ENCODE peak calls at places on chromosome 4, in four cellular contexts. W is colonic mucosa, Q is GM23338, C is GM06990. H is an unnamed sample. For H3K27me3, the result is how much of the 10 kb centered on the place peaks cover.

GRCh38 chr4:140186651-140187315 is 32.8 kb upstream of the MAML3 start:
- DNase-seq in W (peak), Q (no peak), C (no peak), H (peak)

GRCh38 chr4:56772134-56772533 is 49.4 kb downstream of the SPINK2 start:
- DNase-seq in W (no peak), Q (no peak), C (no peak), H (no peak)

GRCh38 chr4:85747871-85748491 is 273.0 kb downstream of the ARHGAP24 start:
- DNase-seq in W (peak), Q (peak), C (peak), H (peak)

GRCh38 chr4:6701371-6701770 is 7.7 kb downstream of the S100P start:
- DNase-seq in W (no peak), Q (peak), C (no peak), H (no peak)

GRCh38 chr4:185847352-185848078 is 35.5 kb upstream of the SORBS2 start:
- DNase-seq in W (peak), Q (peak), C (no peak), H (peak)

GRCh38 chr4:8435656-8436121 is 4.8 kb downstream of the ACOX3 start:
- DNase-seq in W (no peak), Q (peak), C (peak), H (no peak)

GRCh38 chr4:154314248-154314647 is 177.4 kb downstream of the DCHS2 start:
- DNase-seq in W (no peak), Q (peak), C (no peak), H (no peak)

GRCh38 chr4:117085185-117085701 is at the start of gene TRAM1L1:
- DNase-seq in W (peak), Q (peak), C (no peak), H (peak)

GRCh38 chr4:8131210-8131609 is 27.4 kb downstream of the ABLIM2 start:
- DNase-seq in W (no peak), Q (no peak), C (no peak), H (no peak)

GRCh38 chr4:27048350-27049100 is 187.9 kb downstream of the STIM2 start:
- DNase-seq in W (peak), Q (peak), C (no peak), H (no peak)

GRCh38 chr4:115275615-115276014 is 162.2 kb upstream of the NDST4 start:
- DNase-seq in W (no peak), Q (no peak), C (no peak), H (no peak)

GRCh38 chr4:168852387-168852786 is 157.7 kb downstream of the CBR4 start:
- DNase-seq in W (no peak), Q (no peak), C (no peak), H (no peak)

GRCh38 chr4:139584784-139585183 is 28.8 kb upstream of the SETD7 start:
- DNase-seq in W (no peak), Q (no peak), C (no peak), H (no peak)

GRCh38 chr4:168825975-168826374 is 184.1 kb downstream of the CBR4 start:
- DNase-seq in W (no peak), Q (no peak), C (no peak), H (no peak)

GRCh38 chr4:188130355-188130754 is 8.9 kb upstream of the TRIML1 start:
- DNase-seq in W (no peak), Q (peak), C (no peak), H (no peak)

GRCh38 chr4:3299122-3299521 is 6.3 kb downstream of the RGS12 start:
- DNase-seq in W (peak), Q (no peak), C (no peak), H (no peak)

GRCh38 chr4:153420361-153420760 is 45.8 kb upstream of the TMEM131L start:
- DNase-seq in W (no peak), Q (no peak), C (no peak), H (no peak)

GRCh38 chr4:10810411-10810810 is 125.8 kb upstream of the CLNK start:
- DNase-seq in W (no peak), Q (no peak), C (no peak), H (no peak)

GRCh38 chr4:13860126-13860525 is 232.6 kb upstream of the BOD1L1 start:
- DNase-seq in W (no peak), Q (peak), C (no peak), H (no peak)

GRCh38 chr4:24248674-24249644 is 335.4 kb downstream of the DHX15 start:
- DNase-seq in W (no peak), Q (no peak), C (no peak), H (no peak)

GRCh38 chr4:53185853-53186590 is 179.8 kb downstream of the SCFD2 start:
- DNase-seq in W (no peak), Q (no peak), C (no peak), H (no peak)

GRCh38 chr4:5165419-5166369 is 114.4 kb downstream of the STK32B start:
- DNase-seq in W (no peak), Q (peak), C (no peak), H (peak)

GRCh38 chr4:40525811-40526598 is 103.7 kb downstream of the RBM47 start:
- DNase-seq in W (no peak), Q (peak), C (no peak), H (peak)

GRCh38 chr4:64738240-64738639 is 329.0 kb upstream of the TECRL start:
- DNase-seq in W (no peak), Q (peak), C (no peak), H (no peak)

GRCh38 chr4:118918388-118918787 is 29.7 kb downstream of the SYNPO2 start:
- DNase-seq in W (no peak), Q (no peak), C (no peak), H (peak)

GRCh38 chr4:82044141-82044993 is 329.4 kb downstream of the HNRNPD start:
- DNase-seq in W (peak), Q (peak), C (peak), H (peak)

GRCh38 chr4:89249716-89250361 is 57.8 kb downstream of the GPRIN3 start:
- DNase-seq in W (no peak), Q (peak), C (no peak), H (no peak)

GRCh38 chr4:103303011-103303410 is 104.9 kb upstream of the CENPE start:
- DNase-seq in W (no peak), Q (peak), C (no peak), H (no peak)

GRCh38 chr4:2101346-2102044 is 42.4 kb downstream of the NAT8L start:
- DNase-seq in W (no peak), Q (no peak), C (no peak), H (peak)

GRCh38 chr4:681736-682451 is 7.1 kb downstream of the SLC49A3 start:
- DNase-seq in W (peak), Q (peak), C (peak), H (no peak)

GRCh38 chr4:6840062-6840976 is 57.8 kb downstream of the KIAA0232 start:
- DNase-seq in W (no peak), Q (no peak), C (no peak), H (no peak)

GRCh38 chr4:142142403-142142802 is 506.0 kb downstream of the IL15 start:
- DNase-seq in W (no peak), Q (no peak), C (no peak), H (no peak)

GRCh38 chr4:20592666-20593065 is 107.6 kb upstream of the PACRGL start:
- DNase-seq in W (no peak), Q (no peak), C (no peak), H (no peak)

GRCh38 chr4:144645621-144646522 is at the start of gene HHIP:
- DNase-seq in W (peak), Q (peak), C (peak), H (no peak)
- H3K4me3 ChIP-seq in W (peak), Q (peak), C (peak), H (peak)

GRCh38 chr4:87985097-87985886 is 9.8 kb downstream of the SPP1 start:
- DNase-seq in W (peak), Q (peak), C (no peak), H (peak)
- TF ChIP-seq CTCF in W (peak), Q (peak), C (peak), H (peak)

GRCh38 chr4:78776031-78776728 is at the start of gene BMP2K:
- DNase-seq in W (peak), Q (peak), C (peak), H (no peak)

GRCh38 chr4:78775278-78776030 is 696 bp upstream of the BMP2K start:
- DNase-seq in W (peak), Q (peak), C (peak), H (no peak)

GRCh38 chr4:78774395-78774794 is 1.8 kb upstream of the BMP2K start:
- DNase-seq in W (no peak), Q (no peak), C (no peak), H (no peak)

GRCh38 chr4:78770091-78770642 is 6.0 kb upstream of the BMP2K start:
- DNase-seq in W (no peak), Q (no peak), C (no peak), H (no peak)

GRCh38 chr4:78772526-78773084 is 3.5 kb upstream of the BMP2K start:
- DNase-seq in W (no peak), Q (no peak), C (no peak), H (no peak)
- H3K27me3 ChIP-seq in W (under half), Q (under half), C (under half), H (under half)

GRCh38 chr4:184265566-184266351 is 48.1 kb upstream of the ENPP6 start:
- DNase-seq in W (no peak), Q (no peak), C (peak), H (no peak)
- H3K4me3 ChIP-seq in W (no peak), Q (no peak), C (peak), H (no peak)

DNA sequence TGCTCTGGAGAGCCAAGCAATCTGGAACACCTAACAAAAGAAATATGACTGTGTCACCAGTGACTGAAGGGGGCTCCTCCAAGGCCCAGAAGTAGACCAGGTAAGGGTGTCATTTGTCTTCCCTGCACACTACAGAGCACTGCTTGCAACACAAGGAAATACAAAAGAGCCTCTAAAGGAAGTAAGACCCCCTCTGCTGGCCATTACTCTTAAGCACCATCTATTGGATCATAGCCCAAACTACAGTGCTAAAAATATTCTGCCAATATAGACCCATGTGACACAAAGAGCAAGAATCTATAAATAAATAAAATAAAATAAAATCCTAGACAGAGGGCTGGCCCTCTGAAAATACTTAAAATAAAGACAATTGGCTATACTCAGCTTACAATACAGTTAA is 528.7 kb downstream of the TMA16 start:
- DNase-seq in W (no peak), Q (peak), C (no peak), H (no peak)
- TF ChIP-seq CTCF in W (no peak), Q (peak), C (peak), H (peak)

DNA sequence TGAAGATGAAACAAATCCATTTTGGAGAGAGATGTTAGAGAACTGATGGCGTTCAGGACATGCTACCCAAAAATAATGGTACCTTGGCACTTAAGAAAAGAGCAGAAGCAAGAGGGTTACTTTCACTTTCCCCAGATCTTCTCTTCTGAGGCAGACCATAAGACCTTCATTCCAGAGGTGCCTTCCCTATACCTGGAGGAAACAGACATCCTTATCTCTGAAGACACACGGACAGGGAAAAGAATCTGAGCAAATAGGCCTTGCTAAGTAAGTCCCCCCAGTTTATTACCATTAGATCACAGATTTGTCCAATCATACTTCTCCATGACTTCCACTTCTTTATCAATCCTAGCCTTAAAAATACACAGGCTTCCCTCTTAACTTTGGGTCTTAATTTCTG is 2.0 kb upstream of the FGF2 start:
- DNase-seq in W (no peak), Q (no peak), C (no peak), H (no peak)
- H3K27me3 ChIP-seq in W (under half), Q (under half), C (under half), H (under half)